ENCODE peak calls at places on chromosomes 6 and 20, in six cellular contexts. O is H54; A is T-cell; S is stimulated activated CD4-positive, alpha-beta T cell treated with anti-CD3 and anti-CD28 coated beads, Interleukin-15, amount 100 ng/mL, for 1 hour; P is sciatic nerve; B is activated CD4-positive, alpha-beta T cell treated with anti-CD3 and anti-CD28 coated beads, Interleukin-2, amount 50 U/mL, for 4 hours. X is an unnamed sample.

GRCh38 chr6:105779113-105779512 is 307.0 kb upstream of the PRDM1 start:
- DNase-seq in O (no peak), A (no peak), S (no peak), P (no peak), B (no peak), X (no peak)

GRCh38 chr6:20542927-20543602 is 8.8 kb downstream of the CDKAL1 start:
- DNase-seq in O (no peak), A (no peak), S (no peak), P (no peak), B (no peak), X (no peak)

GRCh38 chr6:113620372-113620771 is 236.8 kb upstream of the MARCKS start:
- DNase-seq in O (no peak), A (no peak), S (no peak), P (no peak), B (no peak), X (no peak)

GRCh38 chr6:170237999-170238740 is 52.7 kb downstream of the DLL1 start:
- DNase-seq in O (no peak), A (no peak), S (no peak), P (peak; percentile 26), B (no peak), X (no peak)

GRCh38 chr6:81575446-81575845 is 177.0 kb downstream of the TENT5A start:
- DNase-seq in O (no peak), A (no peak), S (no peak), P (no peak), B (no peak), X (no peak)

GRCh38 chr6:45880139-45880538 is 135.5 kb downstream of the CLIC5 start:
- DNase-seq in O (no peak), A (no peak), S (no peak), P (no peak), B (no peak), X (no peak)

GRCh38 chr6:168837231-168837903 is 396.4 kb downstream of the SMOC2 start:
- DNase-seq in O (no peak), A (no peak), S (no peak), P (no peak), B (no peak), X (no peak)

GRCh38 chr6:113076116-113076515 is 729.0 kb downstream of the RFPL4B start:
- DNase-seq in O (no peak), A (no peak), S (no peak), P (no peak), B (no peak), X (no peak)

GRCh38 chr20:33909331-33909921 is 84.3 kb upstream of the RALY start:
- DNase-seq in O (peak; percentile 65), A (no peak), S (no peak), P (no peak), B (no peak), X (no peak)

X was measured in breast epithelium.